ENCODE peak calls at places on chromosomes 12 and 14, in six cellular contexts. One of them, this sample, is unnamed.

GRCh38 chr12:110247340-110248095 is 33.5 kb upstream of the ATP2A2 start:
- DNase-seq in AG10803: no peak
- DNase-seq in psoas muscle: peak
- DNase-seq in stomach: peak
- DNase-seq in cardiac fibroblast: no peak
- DNase-seq in lower lobe of right lung: no peak
- DNase-seq in this sample: no peak

GRCh38 chr12:77724367-77724957 is 106.2 kb upstream of the NAV3 start:
- DNase-seq in cardiac fibroblast: peak
- DNase-seq in lower lobe of right lung: no peak
- DNase-seq in stomach: no peak
- DNase-seq in AG10803: peak
- DNase-seq in psoas muscle: no peak
- DNase-seq in this sample: peak

GRCh38 chr14:93035917-93036651 is 79.6 kb downstream of the ITPK1 start:
- DNase-seq in lower lobe of right lung: no peak
- DNase-seq in cardiac fibroblast: peak
- DNase-seq in AG10803: peak
- DNase-seq in stomach: no peak
- DNase-seq in psoas muscle: no peak
- DNase-seq in this sample: peak

GRCh38 chr12:77808534-77808933 is 22.2 kb upstream of the NAV3 start:
- DNase-seq in cardiac fibroblast: no peak
- DNase-seq in AG10803: no peak
- DNase-seq in stomach: no peak
- DNase-seq in psoas muscle: no peak
- DNase-seq in lower lobe of right lung: no peak
- DNase-seq in this sample: no peak

GRCh38 chr12:47835831-47836155 is 16.1 kb upstream of the HDAC7 start:
- DNase-seq in cardiac fibroblast: no peak
- DNase-seq in lower lobe of right lung: no peak
- DNase-seq in stomach: no peak
- DNase-seq in psoas muscle: no peak
- DNase-seq in AG10803: no peak
- DNase-seq in this sample: no peak

GRCh38 chr12:121770388-121770787 is 23.1 kb downstream of the RHOF start:
- DNase-seq in psoas muscle: no peak
- DNase-seq in stomach: no peak
- DNase-seq in lower lobe of right lung: no peak
- DNase-seq in AG10803: no peak
- DNase-seq in cardiac fibroblast: no peak
- DNase-seq in this sample: no peak

GRCh38 chr14:57390806-57391562 is 598 bp downstream of the NAA30 start:
- DNase-seq in AG10803: peak
- DNase-seq in lower lobe of right lung: peak
- DNase-seq in stomach: peak
- DNase-seq in cardiac fibroblast: peak
- DNase-seq in psoas muscle: peak
- DNase-seq in this sample: peak

GRCh38 chr12:76470028-76470939 is 89.3 kb downstream of the OSBPL8 start:
- DNase-seq in psoas muscle: no peak
- DNase-seq in cardiac fibroblast: peak
- DNase-seq in stomach: no peak
- DNase-seq in lower lobe of right lung: no peak
- DNase-seq in AG10803: peak
- DNase-seq in this sample: peak

GRCh38 chr14:99270491-99271287 is 1.3 kb downstream of the BCL11B start:
- DNase-seq in psoas muscle: no peak
- DNase-seq in cardiac fibroblast: no peak
- DNase-seq in stomach: no peak
- DNase-seq in lower lobe of right lung: no peak
- DNase-seq in AG10803: no peak
- DNase-seq in this sample: no peak
- H3K4me3 ChIP-seq in psoas muscle: peak
- H3K4me3 ChIP-seq in cardiac fibroblast: peak
- H3K4me3 ChIP-seq in stomach: peak
- H3K4me3 ChIP-seq in lower lobe of right lung: peak
- H3K4me3 ChIP-seq in AG10803: peak
- H3K4me3 ChIP-seq in this sample: peak

DNA sequence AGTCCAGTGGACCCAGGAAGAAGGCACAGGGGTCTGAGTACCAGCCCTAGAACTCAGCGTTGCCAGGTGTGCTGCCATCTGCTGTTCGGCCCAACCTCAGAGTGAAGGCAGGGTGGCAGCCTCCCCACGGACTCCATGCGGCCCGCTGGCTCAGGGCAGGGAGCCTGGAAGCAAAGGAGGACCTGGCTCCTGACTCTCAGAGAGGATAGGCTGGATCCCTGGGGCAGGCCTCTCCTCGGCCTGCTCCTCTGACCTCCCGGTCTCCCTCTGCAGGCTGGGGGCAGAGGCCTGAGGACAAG is 10.1 kb downstream of the MCRS1 start:
- DNase-seq in AG10803: no peak
- DNase-seq in cardiac fibroblast: no peak
- DNase-seq in stomach: no peak
- DNase-seq in lower lobe of right lung: no peak
- DNase-seq in psoas muscle: peak
- DNase-seq in this sample: no peak
- TF ChIP-seq CTCF in AG10803: peak
- TF ChIP-seq CTCF in cardiac fibroblast: peak
- TF ChIP-seq CTCF in stomach: no peak
- TF ChIP-seq CTCF in lower lobe of right lung: no peak
- TF ChIP-seq CTCF in psoas muscle: no peak
- TF ChIP-seq CTCF in this sample: peak

DNA sequence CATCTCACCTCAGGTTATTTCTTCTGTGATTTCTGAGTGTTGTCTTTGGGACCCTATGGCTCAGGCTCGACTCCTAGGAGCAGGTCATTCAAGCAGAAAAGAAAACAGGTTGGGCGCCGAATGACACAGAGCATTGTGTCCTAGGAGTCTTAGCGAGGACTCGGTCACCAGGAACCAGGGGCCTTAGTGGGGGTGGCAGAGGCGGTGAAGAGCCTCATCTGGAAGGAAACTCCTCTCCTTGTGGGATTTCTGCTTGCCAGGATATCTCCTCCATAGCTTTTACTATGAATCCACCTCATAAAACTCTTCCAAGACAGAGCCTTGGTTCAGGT is 630 bp downstream of the PLEKHH1 start:
- DNase-seq in stomach: no peak
- DNase-seq in AG10803: no peak
- DNase-seq in lower lobe of right lung: no peak
- DNase-seq in cardiac fibroblast: no peak
- DNase-seq in psoas muscle: no peak
- DNase-seq in this sample: no peak
- H3K4me3 ChIP-seq in stomach: peak
- H3K4me3 ChIP-seq in AG10803: peak
- H3K4me3 ChIP-seq in lower lobe of right lung: peak
- H3K4me3 ChIP-seq in cardiac fibroblast: peak
- H3K4me3 ChIP-seq in psoas muscle: peak
- H3K4me3 ChIP-seq in this sample: peak

GRCh38 chr12:49796606-49797451 is 31.4 kb downstream of the NCKAP5L start:
- DNase-seq in stomach: no peak
- DNase-seq in AG10803: no peak
- DNase-seq in psoas muscle: no peak
- DNase-seq in lower lobe of right lung: no peak
- DNase-seq in cardiac fibroblast: no peak
- DNase-seq in this sample: no peak
- TF ChIP-seq CTCF in stomach: no peak
- TF ChIP-seq CTCF in AG10803: no peak
- TF ChIP-seq CTCF in psoas muscle: no peak
- TF ChIP-seq CTCF in lower lobe of right lung: no peak
- TF ChIP-seq CTCF in cardiac fibroblast: no peak
- TF ChIP-seq CTCF in this sample: no peak

DNA sequence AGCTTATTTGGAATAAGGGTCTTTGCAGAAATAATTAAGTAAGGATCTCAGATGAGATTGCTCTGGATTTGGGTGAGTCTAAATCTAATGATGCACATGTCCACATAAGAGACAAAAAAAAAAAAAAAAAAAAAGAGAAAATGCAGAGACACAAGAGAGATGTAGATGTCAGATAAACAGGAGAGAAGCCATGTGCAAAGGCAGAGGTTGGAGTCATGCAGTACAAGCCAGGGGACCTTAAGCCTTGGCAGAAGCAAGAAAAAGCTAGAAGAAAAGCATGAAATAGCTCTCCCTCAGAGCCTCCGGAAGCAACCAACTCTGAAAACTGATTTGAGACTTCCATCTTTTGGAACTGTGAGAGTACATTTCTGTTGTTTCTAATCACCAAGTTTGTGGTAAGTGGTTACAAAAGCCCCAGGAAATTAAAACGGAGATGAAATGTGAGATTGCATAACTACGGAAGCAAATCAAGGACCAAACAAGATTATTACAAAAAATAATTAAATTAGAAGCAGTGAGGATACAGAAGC is 1304.0 kb upstream of the SEL1L start:
- DNase-seq in stomach: no peak
- DNase-seq in psoas muscle: no peak
- DNase-seq in cardiac fibroblast: no peak
- DNase-seq in lower lobe of right lung: no peak
- DNase-seq in AG10803: no peak
- DNase-seq in this sample: no peak
- H3K4me3 ChIP-seq in stomach: no peak
- H3K4me3 ChIP-seq in psoas muscle: no peak
- H3K4me3 ChIP-seq in cardiac fibroblast: no peak
- H3K4me3 ChIP-seq in lower lobe of right lung: no peak
- H3K4me3 ChIP-seq in AG10803: no peak
- H3K4me3 ChIP-seq in this sample: no peak

GRCh38 chr14:45811155-45811554 is 558.2 kb upstream of the MIS18BP1 start:
- DNase-seq in cardiac fibroblast: no peak
- DNase-seq in AG10803: no peak
- DNase-seq in stomach: no peak
- DNase-seq in psoas muscle: no peak
- DNase-seq in lower lobe of right lung: no peak
- DNase-seq in this sample: no peak

GRCh38 chr14:45807187-45807586 is 554.2 kb upstream of the MIS18BP1 start:
- DNase-seq in psoas muscle: no peak
- DNase-seq in stomach: no peak
- DNase-seq in lower lobe of right lung: no peak
- DNase-seq in AG10803: no peak
- DNase-seq in cardiac fibroblast: no peak
- DNase-seq in this sample: no peak

GRCh38 chr14:45810152-45810872 is 557.3 kb upstream of the MIS18BP1 start:
- DNase-seq in AG10803: no peak
- DNase-seq in lower lobe of right lung: no peak
- DNase-seq in psoas muscle: no peak
- DNase-seq in stomach: no peak
- DNase-seq in cardiac fibroblast: no peak
- DNase-seq in this sample: no peak
- TF ChIP-seq CTCF in AG10803: no peak
- TF ChIP-seq CTCF in lower lobe of right lung: peak
- TF ChIP-seq CTCF in psoas muscle: no peak
- TF ChIP-seq CTCF in stomach: no peak
- TF ChIP-seq CTCF in cardiac fibroblast: no peak
- TF ChIP-seq CTCF in this sample: no peak